ENCODE peak calls at places on chromosomes 12 and 14, in four cellular contexts. X is IMR-90, R is fibroblast of lung, E is endodermal cell. K is an unnamed sample.

GRCh38 chr14:77158175-77158908 is 16.8 kb upstream of the ZDHHC22 start:
- DNase-seq in X (peak; percentile 71), R (peak; percentile 76), E (peak; percentile 84), K (peak; percentile 41)

GRCh38 chr14:77151245-77151644 is 9.7 kb upstream of the ZDHHC22 start:
- DNase-seq in X (no peak), R (no peak), E (peak; percentile 86), K (no peak)

GRCh38 chr14:100271247-100271939 is 32.4 kb downstream of the YY1 start:
- DNase-seq in X (no peak), R (no peak), E (peak; percentile 60), K (no peak)

GRCh38 chr14:64060648-64061096 is 207.9 kb downstream of the SYNE2 start:
- DNase-seq in X (no peak), R (no peak), E (peak; percentile 93), K (peak; percentile 98)

GRCh38 chr14:75422169-75422568 is 5.7 kb upstream of the JDP2 start:
- DNase-seq in X (peak; percentile 92), R (peak; percentile 81), E (no peak), K (peak; percentile 83)

GRCh38 chr12:108306014-108306501 is 33.1 kb downstream of the CMKLR1 start:
- DNase-seq in X (peak; percentile 15), R (peak; percentile 76), E (no peak), K (no peak)

GRCh38 chr14:37051153-37051552 is 121.3 kb downstream of the SLC25A21 start:
- DNase-seq in X (no peak), R (peak; percentile 39), E (no peak), K (no peak)

GRCh38 chr14:88848571-88848970 is 24.1 kb downstream of the TTC8 start:
- DNase-seq in X (peak; percentile 51), R (peak; percentile 62), E (no peak), K (peak; percentile 55)

GRCh38 chr14:101369916-101370592 is 191.2 kb upstream of the DIO3 start:
- DNase-seq in X (no peak), R (no peak), E (no peak), K (no peak)

GRCh38 chr12:54350743-54351142 is 13.5 kb downstream of the GPR84 start:
- DNase-seq in X (no peak), R (no peak), E (no peak), K (no peak)

GRCh38 chr12:130486146-130486435 is 148.4 kb downstream of the PIWIL1 start:
- DNase-seq in X (no peak), R (no peak), E (no peak), K (no peak)

GRCh38 chr14:33916663-33917565 is 34.0 kb downstream of the EGLN3 start:
- DNase-seq in X (no peak), R (peak; percentile 74), E (no peak), K (peak; percentile 64)

GRCh38 chr12:5096241-5096880 is 52.7 kb downstream of the KCNA5 start:
- DNase-seq in X (peak; percentile 92), R (peak; percentile 81), E (no peak), K (no peak)

GRCh38 chr12:125198647-125199046 is 133.4 kb downstream of the AACS start:
- DNase-seq in X (no peak), R (no peak), E (no peak), K (no peak)

GRCh38 chr14:104970231-104971068 is 7.7 kb downstream of the AHNAK2 start:
- DNase-seq in X (peak; percentile 81), R (peak; percentile 92), E (peak; percentile 79), K (peak; percentile 83)

GRCh38 chr12:101945361-101946232 is 68.2 kb downstream of the DRAM1 start:
- DNase-seq in X (peak; percentile 49), R (no peak), E (no peak), K (no peak)

GRCh38 chr12:122089080-122089479 is 10.5 kb downstream of the MLXIP start:
- DNase-seq in X (no peak), R (no peak), E (no peak), K (no peak)

GRCh38 chr14:93891756-93892504 is 35.2 kb upstream of the FAM181A start:
- DNase-seq in X (no peak), R (no peak), E (peak; percentile 61), K (peak; percentile 46)

GRCh38 chr14:89625988-89626806 is 209.2 kb upstream of the FOXN3 start:
- DNase-seq in X (no peak), R (no peak), E (no peak), K (no peak)

GRCh38 chr12:10283028-10283427 is 24.6 kb upstream of the KLRD1 start:
- DNase-seq in X (no peak), R (peak; percentile 5), E (no peak), K (no peak)

GRCh38 chr14:73753887-73754880 is 40.0 kb upstream of the PNMA1 start:
- DNase-seq in X (no peak), R (no peak), E (peak; percentile 39), K (no peak)

GRCh38 chr14:32013083-32013482 is 64.0 kb upstream of the ARHGAP5 start:
- DNase-seq in X (no peak), R (no peak), E (peak; percentile 73), K (no peak)

GRCh38 chr14:86038401-86038985 is 508.5 kb downstream of the FLRT2 start:
- DNase-seq in X (peak; percentile 62), R (peak; percentile 33), E (peak; percentile 89), K (peak; percentile 42)

GRCh38 chr12:64733857-64734256 is 25.3 kb downstream of the GNS start:
- DNase-seq in X (no peak), R (no peak), E (no peak), K (peak; percentile 88)

GRCh38 chr12:3496964-3497363 is 6.0 kb downstream of the PRMT8 start:
- DNase-seq in X (no peak), R (no peak), E (peak; percentile 83), K (peak; percentile 39)

GRCh38 chr12:74646831-74647230 is 109.2 kb downstream of the ATXN7L3B start:
- DNase-seq in X (no peak), R (no peak), E (no peak), K (no peak)

GRCh38 chr12:105451798-105452197 is 121.3 kb downstream of the C12orf75 start:
- DNase-seq in X (no peak), R (no peak), E (no peak), K (no peak)

GRCh38 chr12:9244894-9245293 is 36.7 kb upstream of the PZP start:
- DNase-seq in X (no peak), R (peak; percentile 3), E (no peak), K (no peak)

GRCh38 chr12:132428872-132429121 is 61.2 kb upstream of the FBRSL1 start:
- DNase-seq in X (no peak), R (no peak), E (peak; percentile 74), K (peak; percentile 47)

GRCh38 chr12:14442221-14442881 is 76.9 kb downstream of the ATF7IP start:
- DNase-seq in X (no peak), R (no peak), E (no peak), K (no peak)

GRCh38 chr12:130617219-130617618 is 98.9 kb downstream of the RIMBP2 start:
- DNase-seq in X (no peak), R (no peak), E (peak; percentile 55), K (peak; percentile 4)

GRCh38 chr14:50055461-50056228 is 60.7 kb downstream of the VCPKMT start:
- DNase-seq in X (no peak), R (no peak), E (no peak), K (no peak)

GRCh38 chr12:27592548-27592947 is 68.5 kb downstream of the PPFIBP1 start:
- DNase-seq in X (peak; percentile 76), R (peak; percentile 90), E (no peak), K (peak; percentile 97)

GRCh38 chr12:131975228-131975627 is 25.5 kb downstream of the EP400 start:
- DNase-seq in X (no peak), R (no peak), E (peak; percentile 35), K (no peak)

GRCh38 chr12:27779416-27779815 is 617 bp upstream of the KLHL42 start:
- DNase-seq in X (no peak), R (peak; percentile 18), E (peak; percentile 74), K (no peak)

GRCh38 chr14:60482743-60483142 is 3.1 kb downstream of the C14orf39 start:
- DNase-seq in X (peak; percentile 44), R (peak; percentile 57), E (no peak), K (peak; percentile 57)

GRCh38 chr12:56087220-56087619 is 7.3 kb downstream of the ERBB3 start:
- DNase-seq in X (no peak), R (no peak), E (no peak), K (no peak)

GRCh38 chr12:26374934-26375333 is 179.6 kb downstream of the SSPN start:
- DNase-seq in X (peak; percentile 52), R (peak; percentile 50), E (no peak), K (no peak)

GRCh38 chr14:20499108-20499507 is 6.2 kb upstream of the RNASE10 start:
- DNase-seq in X (no peak), R (no peak), E (no peak), K (no peak)
- H3K27ac ChIP-seq in X (no peak overlapping the region), R (no peak overlapping the region), E (no peak overlapping the region), K (no peak overlapping the region)

DNA sequence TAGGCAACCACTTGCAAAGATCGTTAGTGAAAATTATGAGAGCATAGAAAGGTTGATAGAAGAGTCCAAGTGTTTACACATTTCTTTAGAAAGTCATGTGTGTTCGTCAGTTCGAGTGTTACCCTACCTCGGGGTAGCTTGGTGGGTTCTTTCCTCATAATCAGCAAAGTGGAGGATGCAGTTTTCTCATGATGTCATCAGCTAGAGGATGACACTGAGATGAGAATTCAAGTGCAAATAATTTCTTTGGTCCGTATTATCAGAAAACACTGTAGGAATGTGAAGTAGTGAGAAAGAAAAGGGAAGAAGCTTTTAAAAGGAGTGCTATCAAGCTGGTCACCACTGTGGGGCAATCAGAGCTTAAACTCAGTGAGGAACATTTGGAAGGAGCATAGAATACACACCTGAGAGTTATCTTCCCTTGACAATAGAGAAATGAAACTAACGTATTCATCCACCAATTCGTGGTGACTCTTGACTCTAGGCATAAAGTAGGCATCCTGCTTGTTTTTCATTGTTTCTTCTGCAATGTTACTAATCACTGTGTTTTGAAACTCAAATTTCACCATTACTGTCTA is 1340.9 kb upstream of the TMEM132C start:
- DNase-seq in X (no peak), R (no peak), E (no peak), K (no peak)
- TF ChIP-seq CTCF in X (no peak), R (no peak), E (peak; percentile 44), K (no peak)

GRCh38 chr12:46210835-46211439 is 57.9 kb downstream of the SLC38A1 start:
- DNase-seq in X (no peak), R (peak; percentile 14), E (no peak), K (no peak)

GRCh38 chr12:46212108-46212982 is 56.5 kb downstream of the SLC38A1 start:
- DNase-seq in X (no peak), R (no peak), E (no peak), K (no peak)

GRCh38 chr12:46209165-46209564 is 59.7 kb downstream of the SLC38A1 start:
- DNase-seq in X (peak; percentile 51), R (peak; percentile 36), E (no peak), K (no peak)

GRCh38 chr12:46208370-46208769 is 60.5 kb downstream of the SLC38A1 start:
- DNase-seq in X (no peak), R (no peak), E (no peak), K (no peak)

GRCh38 chr12:46209914-46210834 is 58.7 kb downstream of the SLC38A1 start:
- DNase-seq in X (no peak), R (peak; percentile 49), E (peak; percentile 57), K (peak; percentile 92)
- H3K4me1 ChIP-seq in X (peaks cover 8% of the 10 kb centered on the region), R (no peaks in the 10 kb centered on the region), E (peaks cover 5% of the 10 kb centered on the region), K (peaks cover 23% of the 10 kb centered on the region)

GRCh38 chr12:110198386-110198785 is 74.2 kb downstream of the IFT81 start:
- DNase-seq in X (peak; percentile 27), R (peak; percentile 49), E (no peak), K (no peak)

GRCh38 chr12:110200124-110200417 is 75.9 kb downstream of the IFT81 start:
- DNase-seq in X (peak; percentile 15), R (peak; percentile 49), E (no peak), K (no peak)

GRCh38 chr12:110201995-110202394 is 77.8 kb downstream of the IFT81 start:
- DNase-seq in X (no peak), R (no peak), E (no peak), K (no peak)

GRCh38 chr12:110199360-110200123 is 75.4 kb downstream of the IFT81 start:
- DNase-seq in X (peak; percentile 78), R (peak; percentile 87), E (peak; percentile 64), K (no peak)

GRCh38 chr12:110203546-110203945 is 77.5 kb upstream of the ATP2A2 start:
- DNase-seq in X (no peak), R (no peak), E (no peak), K (no peak)
- H3K27ac ChIP-seq in X (no peak overlapping the region), R (no peak overlapping the region), E (no peak overlapping the region), K (no peak overlapping the region)

K was measured in foreskin keratinocyte.